ENCODE peak calls at places on chromosomes 13 and 19, in six cellular contexts. One of them, this sample, is unnamed.

GRCh38 chr13:20964904-20965303 is 62.4 kb upstream of the XPO4 start:
- DNase-seq in GM12891: no peak
- DNase-seq in H1: no peak
- DNase-seq in HepG2: no peak
- DNase-seq in GM12878: no peak
- DNase-seq in K562: no peak
- DNase-seq in this sample: no peak

GRCh38 chr19:19051478-19052213 is 12.1 kb upstream of the SLC25A42 start:
- DNase-seq in HepG2: no peak
- DNase-seq in H1: no peak
- DNase-seq in GM12891: no peak
- DNase-seq in K562: no peak
- DNase-seq in GM12878: no peak
- DNase-seq in this sample: no peak

GRCh38 chr13:71797487-71797886 is 69.5 kb downstream of the DACH1 start:
- DNase-seq in K562: no peak
- DNase-seq in HepG2: no peak
- DNase-seq in GM12891: no peak
- DNase-seq in H1: no peak
- DNase-seq in GM12878: no peak
- DNase-seq in this sample: no peak

GRCh38 chr19:7575426-7576040 is 20.1 kb upstream of the CAMSAP3 start:
- DNase-seq in H1: no peak
- DNase-seq in HepG2: no peak
- DNase-seq in GM12878: no peak
- DNase-seq in K562: peak
- DNase-seq in GM12891: no peak
- DNase-seq in this sample: no peak

GRCh38 chr19:45670670-45671453 is 2.8 kb downstream of the GIPR start:
- DNase-seq in GM12878: peak
- DNase-seq in H1: peak
- DNase-seq in K562: peak
- DNase-seq in GM12891: peak
- DNase-seq in HepG2: peak
- DNase-seq in this sample: peak

GRCh38 chr19:10965398-10965797 is 4.6 kb downstream of the SMARCA4 start:
- DNase-seq in H1: no peak
- DNase-seq in GM12891: no peak
- DNase-seq in GM12878: no peak
- DNase-seq in K562: no peak
- DNase-seq in HepG2: no peak
- DNase-seq in this sample: no peak

GRCh38 chr19:17794731-17795494 is at the start of gene B3GNT3:
- DNase-seq in H1: peak
- DNase-seq in GM12891: no peak
- DNase-seq in K562: peak
- DNase-seq in GM12878: no peak
- DNase-seq in HepG2: peak
- DNase-seq in this sample: no peak

GRCh38 chr19:33472696-33473624 is 48.6 kb downstream of the PEPD start:
- DNase-seq in GM12891: no peak
- DNase-seq in HepG2: no peak
- DNase-seq in GM12878: no peak
- DNase-seq in H1: no peak
- DNase-seq in K562: no peak
- DNase-seq in this sample: no peak

GRCh38 chr13:83941669-83942335 is 59.5 kb upstream of the SLITRK1 start:
- DNase-seq in GM12878: no peak
- DNase-seq in GM12891: no peak
- DNase-seq in K562: no peak
- DNase-seq in H1: no peak
- DNase-seq in HepG2: peak
- DNase-seq in this sample: no peak

GRCh38 chr13:29573190-29573589 is 22.3 kb downstream of the SLC7A1 start:
- DNase-seq in K562: no peak
- DNase-seq in H1: no peak
- DNase-seq in GM12891: peak
- DNase-seq in HepG2: no peak
- DNase-seq in GM12878: no peak
- DNase-seq in this sample: no peak

GRCh38 chr13:39051157-39051556 is 12.9 kb downstream of the NHLRC3 start:
- DNase-seq in GM12891: no peak
- DNase-seq in H1: no peak
- DNase-seq in GM12878: no peak
- DNase-seq in K562: peak
- DNase-seq in HepG2: peak
- DNase-seq in this sample: no peak

GRCh38 chr19:3365447-3366103 is 808 bp upstream of the NFIC start:
- DNase-seq in GM12878: no peak
- DNase-seq in HepG2: no peak
- DNase-seq in GM12891: no peak
- DNase-seq in H1: no peak
- DNase-seq in K562: peak
- DNase-seq in this sample: no peak

GRCh38 chr13:101447852-101448251 is 4.6 kb upstream of the ITGBL1 start:
- DNase-seq in HepG2: no peak
- DNase-seq in K562: no peak
- DNase-seq in H1: no peak
- DNase-seq in GM12891: no peak
- DNase-seq in GM12878: no peak
- DNase-seq in this sample: no peak

GRCh38 chr19:5354403-5354802 is 13.8 kb upstream of the PTPRS start:
- DNase-seq in HepG2: peak
- DNase-seq in H1: peak
- DNase-seq in GM12878: no peak
- DNase-seq in K562: peak
- DNase-seq in GM12891: no peak
- DNase-seq in this sample: no peak

GRCh38 chr19:5470264-5470671 is 15.1 kb downstream of the ZNRF4 start:
- DNase-seq in H1: no peak
- DNase-seq in GM12891: no peak
- DNase-seq in HepG2: peak
- DNase-seq in K562: no peak
- DNase-seq in GM12878: no peak
- DNase-seq in this sample: no peak

GRCh38 chr19:4916292-4917082 is 7.2 kb downstream of the UHRF1 start:
- DNase-seq in H1: no peak
- DNase-seq in HepG2: no peak
- DNase-seq in GM12891: peak
- DNase-seq in K562: no peak
- DNase-seq in GM12878: no peak
- DNase-seq in this sample: peak

GRCh38 chr13:101383595-101383994 is 32.7 kb downstream of the NALCN start:
- DNase-seq in K562: no peak
- DNase-seq in HepG2: no peak
- DNase-seq in H1: no peak
- DNase-seq in GM12891: no peak
- DNase-seq in GM12878: no peak
- DNase-seq in this sample: no peak

GRCh38 chr13:87147076-87147475 is 524.1 kb upstream of the SLITRK5 start:
- DNase-seq in GM12891: no peak
- DNase-seq in K562: no peak
- DNase-seq in HepG2: no peak
- DNase-seq in H1: no peak
- DNase-seq in GM12878: no peak
- DNase-seq in this sample: no peak

GRCh38 chr19:11763117-11763516 is 3.7 kb upstream of the ZNF441 start:
- DNase-seq in HepG2: no peak
- DNase-seq in GM12878: no peak
- DNase-seq in GM12891: no peak
- DNase-seq in H1: no peak
- DNase-seq in K562: no peak
- DNase-seq in this sample: no peak

GRCh38 chr13:44449999-44450821 is 76.6 kb downstream of the SERP2 start:
- DNase-seq in H1: no peak
- DNase-seq in GM12891: no peak
- DNase-seq in K562: no peak
- DNase-seq in HepG2: peak
- DNase-seq in GM12878: no peak
- DNase-seq in this sample: no peak

GRCh38 chr19:48836089-48837017 is at the start of gene HSD17B14:
- DNase-seq in HepG2: no peak
- DNase-seq in GM12878: no peak
- DNase-seq in H1: peak
- DNase-seq in K562: no peak
- DNase-seq in GM12891: no peak
- DNase-seq in this sample: no peak

DNA sequence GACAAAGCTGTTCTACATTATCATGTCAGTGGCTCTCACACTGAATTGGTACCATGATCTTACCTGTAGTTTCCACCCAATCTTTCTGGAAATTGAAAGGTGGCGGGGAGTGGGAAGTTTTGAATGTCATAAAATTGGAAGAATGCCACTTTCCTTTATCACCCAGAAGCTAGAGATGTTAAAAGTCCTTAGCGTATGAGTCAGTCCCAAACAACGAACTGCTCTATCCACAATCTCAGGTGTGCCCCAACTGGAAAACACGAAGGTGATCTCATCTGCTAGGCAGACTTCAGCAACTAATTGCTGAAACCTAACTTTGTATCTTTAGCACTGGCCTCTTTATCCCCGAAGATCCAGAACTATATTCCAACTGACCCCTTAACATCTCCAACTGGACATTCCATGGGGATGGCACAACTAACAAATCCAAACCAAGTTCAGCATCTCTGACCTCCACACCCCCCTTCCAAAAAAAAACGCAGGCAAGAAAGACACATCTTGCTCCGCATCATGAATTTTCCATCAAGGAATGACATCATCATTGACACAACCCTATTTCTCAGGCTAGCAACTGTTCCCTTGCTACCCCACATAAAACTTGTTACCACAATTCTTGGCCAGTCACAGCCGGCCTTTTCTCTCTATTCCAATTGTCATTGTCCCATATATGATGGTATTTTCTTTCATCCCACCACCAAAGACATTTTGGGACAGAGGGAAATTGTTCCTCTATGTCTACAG is 175.4 kb downstream of the KLF12 start:
- DNase-seq in H1: no peak
- DNase-seq in GM12878: no peak
- DNase-seq in HepG2: no peak
- DNase-seq in GM12891: no peak
- DNase-seq in K562: no peak
- DNase-seq in this sample: no peak
- TF ChIP-seq TAF1 in H1: no peak
- TF ChIP-seq TAF1 in GM12878: no peak
- TF ChIP-seq TAF1 in HepG2: no peak
- TF ChIP-seq TAF1 in GM12891: no peak
- TF ChIP-seq TAF1 in K562: no peak
- TF ChIP-seq TAF1 in this sample: no peak

DNA sequence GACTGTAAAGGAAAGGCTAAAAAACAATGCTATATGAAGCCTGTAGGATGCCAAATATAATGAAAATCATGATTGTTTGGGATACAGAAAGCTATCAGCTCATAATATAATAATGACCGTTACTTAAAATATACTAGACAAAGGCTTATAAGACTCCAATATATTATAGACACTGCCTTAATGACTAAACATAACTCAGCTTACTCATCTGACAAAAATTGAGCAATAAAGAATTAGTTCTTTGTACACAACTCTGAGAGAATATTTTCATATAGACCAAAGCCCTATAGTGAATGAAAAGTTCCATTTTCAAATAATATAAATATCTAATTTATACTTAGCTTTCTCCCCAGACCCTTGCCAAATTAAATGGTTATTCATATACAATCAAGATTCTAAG is 283.3 kb downstream of the DIAPH3 start:
- DNase-seq in GM12878: no peak
- DNase-seq in K562: no peak
- DNase-seq in GM12891: no peak
- DNase-seq in HepG2: no peak
- DNase-seq in H1: no peak
- DNase-seq in this sample: no peak
- TF ChIP-seq POLR2AphosphoS5 in GM12878: no peak
- TF ChIP-seq POLR2AphosphoS5 in K562: no peak
- TF ChIP-seq POLR2AphosphoS5 in GM12891: no peak
- TF ChIP-seq POLR2AphosphoS5 in HepG2: no peak
- TF ChIP-seq POLR2AphosphoS5 in H1: no peak
- TF ChIP-seq POLR2AphosphoS5 in this sample: no peak

GRCh38 chr13:79406597-79406908 is 498 bp upstream of the RBM26 start:
- DNase-seq in GM12878: no peak
- DNase-seq in K562: no peak
- DNase-seq in H1: no peak
- DNase-seq in HepG2: no peak
- DNase-seq in GM12891: no peak
- DNase-seq in this sample: no peak

GRCh38 chr13:79407349-79407979 is 1.4 kb upstream of the RBM26 start:
- DNase-seq in H1: no peak
- DNase-seq in K562: no peak
- DNase-seq in GM12878: no peak
- DNase-seq in HepG2: no peak
- DNase-seq in GM12891: no peak
- DNase-seq in this sample: no peak

GRCh38 chr13:79404985-79405384 is 1.1 kb downstream of the RBM26 start:
- DNase-seq in HepG2: no peak
- DNase-seq in H1: no peak
- DNase-seq in GM12878: no peak
- DNase-seq in GM12891: no peak
- DNase-seq in K562: peak
- DNase-seq in this sample: no peak

GRCh38 chr13:79405501-79405830 is 589 bp downstream of the RBM26 start:
- DNase-seq in GM12891: no peak
- DNase-seq in HepG2: no peak
- DNase-seq in GM12878: no peak
- DNase-seq in K562: peak
- DNase-seq in H1: no peak
- DNase-seq in this sample: no peak

DNA sequence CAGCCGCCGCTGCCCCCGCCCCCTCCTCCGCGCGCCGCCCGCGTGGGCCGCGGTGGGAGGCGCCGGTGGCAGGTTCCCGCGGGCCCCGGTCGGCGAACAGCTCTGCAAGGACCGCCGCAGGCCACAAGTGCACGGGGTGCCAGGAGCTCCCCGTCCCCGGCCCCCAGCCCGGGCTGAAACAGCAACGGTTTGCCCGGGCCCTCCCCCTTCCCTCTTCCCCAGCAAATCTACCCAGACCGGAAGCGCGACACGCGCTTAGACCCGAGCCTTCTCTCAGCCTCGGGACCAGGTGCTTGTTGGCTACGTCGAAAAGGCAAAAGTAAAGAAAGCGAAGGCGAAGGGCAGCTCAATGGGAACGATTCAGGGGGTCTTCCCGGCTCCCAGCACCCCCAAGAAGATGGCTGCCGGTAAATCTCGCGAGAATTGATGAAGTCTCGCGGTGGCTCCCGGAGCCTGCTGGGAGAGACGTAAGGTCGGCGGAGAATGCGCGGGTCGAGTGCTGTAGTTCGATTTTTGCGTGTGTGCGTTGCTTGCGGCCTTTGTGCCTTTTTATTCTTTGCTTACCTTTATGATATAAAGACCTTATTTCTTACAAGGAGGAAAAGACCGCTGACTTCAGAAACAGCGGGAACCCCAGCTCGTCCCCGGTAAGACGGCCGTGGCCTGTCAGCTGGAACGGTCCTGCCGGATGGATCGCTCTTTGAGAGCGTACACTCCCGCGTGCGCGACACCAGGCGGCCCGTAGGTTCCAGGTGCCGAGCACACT is at the start of gene RBM26:
- DNase-seq in HepG2: peak
- DNase-seq in H1: peak
- DNase-seq in GM12878: peak
- DNase-seq in K562: peak
- DNase-seq in GM12891: peak
- DNase-seq in this sample: peak
- TF ChIP-seq POLR2A in HepG2: peak
- TF ChIP-seq POLR2A in H1: peak
- TF ChIP-seq POLR2A in GM12878: peak
- TF ChIP-seq POLR2A in K562: peak
- TF ChIP-seq POLR2A in GM12891: peak
- TF ChIP-seq POLR2A in this sample: peak

GRCh38 chr13:35389535-35389934 is 87.0 kb downstream of the MAB21L1 start:
- DNase-seq in HepG2: no peak
- DNase-seq in GM12891: no peak
- DNase-seq in GM12878: no peak
- DNase-seq in K562: no peak
- DNase-seq in H1: no peak
- DNase-seq in this sample: no peak
- TF ChIP-seq TAF1 in HepG2: no peak
- TF ChIP-seq TAF1 in GM12891: no peak
- TF ChIP-seq TAF1 in GM12878: no peak
- TF ChIP-seq TAF1 in K562: no peak
- TF ChIP-seq TAF1 in H1: no peak
- TF ChIP-seq TAF1 in this sample: no peak